ENCODE peak calls at places on chromosomes 2 and 18, in four cellular contexts. N is IMR-90, G is GM23248, K is HCT116. X is an unnamed sample.

GRCh38 chr2:230895536-230896345 is 29.3 kb downstream of the GPR55 start:
- DNase-seq in K (no peak), N (no peak), G (no peak), X (peak; percentile 74)

GRCh38 chr2:12036640-12036983 is 290.2 kb downstream of the LPIN1 start:
- DNase-seq in G (no peak), N (no peak), K (no peak), X (no peak)

GRCh38 chr18:59155140-59155539 is 15.5 kb downstream of the SEC11C start:
- DNase-seq in N (peak; percentile 95), K (no peak), G (peak; percentile 79), X (no peak)

GRCh38 chr2:234816056-234816455 is 135.8 kb upstream of the SH3BP4 start:
- DNase-seq in K (no peak), N (no peak), G (no peak), X (no peak)

GRCh38 chr2:109168080-109168479 is 39.1 kb downstream of the SH3RF3 start:
- DNase-seq in G (peak; percentile 13), K (no peak), N (peak; percentile 52), X (no peak)

GRCh38 chr2:86633094-86633740 is 9.6 kb upstream of the RNF103 start:
- DNase-seq in N (no peak), K (no peak), G (no peak), X (no peak)

GRCh38 chr2:119683717-119684443 is 4.9 kb downstream of the TMEM177 start:
- DNase-seq in K (no peak), G (no peak), N (peak; percentile 28), X (no peak)

GRCh38 chr2:12059616-12060441 is 313.4 kb downstream of the LPIN1 start:
- DNase-seq in K (no peak), N (peak; percentile 57), G (peak; percentile 26), X (no peak)

GRCh38 chr2:179443175-179443574 is 178.5 kb upstream of the SESTD1 start:
- DNase-seq in G (peak; percentile 36), K (no peak), N (no peak), X (no peak)

GRCh38 chr2:42928161-42928691 is 135.8 kb upstream of the HAAO start:
- DNase-seq in G (no peak), K (no peak), N (no peak), X (no peak)

GRCh38 chr2:135202751-135203150 is 150.7 kb downstream of the RAB3GAP1 start:
- DNase-seq in N (peak; percentile 64), G (no peak), K (no peak), X (no peak)

GRCh38 chr2:200454839-200455801 is 54.7 kb downstream of the KCTD18 start:
- DNase-seq in N (peak; percentile 71), G (peak; percentile 87), K (peak; percentile 28), X (no peak)

GRCh38 chr2:157327621-157328102 is 2.0 kb upstream of the ERMN start:
- DNase-seq in K (peak; percentile 65), N (peak; percentile 74), G (peak; percentile 79), X (peak; percentile 89)

GRCh38 chr2:208326016-208326415 is 60.0 kb downstream of the PIKFYVE start:
- DNase-seq in G (no peak), N (no peak), K (no peak), X (no peak)

GRCh38 chr2:171317492-171318125 is 116.2 kb downstream of the METTL8 start:
- DNase-seq in K (no peak), N (no peak), G (no peak), X (no peak)

GRCh38 chr2:181918188-181918587 is 26.7 kb downstream of the ITPRID2 start:
- DNase-seq in K (no peak), G (no peak), N (no peak), X (no peak)

GRCh38 chr2:7471185-7471584 is 554.0 kb downstream of the RNF144A start:
- DNase-seq in K (no peak), N (no peak), G (no peak), X (no peak)

GRCh38 chr2:236507393-236508085 is 62.1 kb upstream of the ACKR3 start:
- DNase-seq in G (peak; percentile 56), N (no peak), K (no peak), X (peak; percentile 93)

GRCh38 chr2:35410431-35411061 is 945.0 kb upstream of the CRIM1 start:
- DNase-seq in G (peak; percentile 63), K (no peak), N (peak; percentile 29), X (peak; percentile 78)

GRCh38 chr2:239932881-239933735 is 92.0 kb downstream of the NDUFA10 start:
- DNase-seq in N (no peak), K (no peak), G (no peak), X (no peak)

GRCh38 chr2:206230060-206230890 is 44.2 kb upstream of the ZDBF2 start:
- DNase-seq in G (peak; percentile 32), N (no peak), K (peak; percentile 12), X (peak; percentile 8)

GRCh38 chr2:212359425-212360067 is 179.1 kb downstream of the ERBB4 start:
- DNase-seq in N (no peak), K (no peak), G (no peak), X (peak; percentile 37)

GRCh38 chr2:118810766-118811165 is 36.7 kb downstream of the EN1 start:
- DNase-seq in G (no peak), K (no peak), N (no peak), X (no peak)

GRCh38 chr2:229780856-229781773 is 66.8 kb upstream of the DNER start:
- DNase-seq in K (peak; percentile 12), G (peak; percentile 56), N (peak; percentile 77), X (peak; percentile 39)

GRCh38 chr2:241780939-241781569 is 4.4 kb downstream of the GAL3ST2 start:
- DNase-seq in N (no peak), K (no peak), G (no peak), X (no peak)

GRCh38 chr18:74083071-74083954 is 64.3 kb downstream of the FBXO15 start:
- DNase-seq in K (no peak), G (no peak), N (no peak), X (no peak)

GRCh38 chr2:206113148-206113547 is 27.2 kb upstream of the INO80D start:
- DNase-seq in N (peak; percentile 45), G (peak; percentile 49), K (no peak), X (no peak)

GRCh38 chr2:27907547-27907946 is 17.0 kb downstream of the BABAM2 start:
- DNase-seq in G (no peak), N (peak; percentile 23), K (no peak), X (no peak)

GRCh38 chr18:79644006-79644665 is 35.5 kb upstream of the CTDP1 start:
- DNase-seq in K (peak; percentile 88), N (peak; percentile 47), G (peak; percentile 65), X (peak; percentile 79)

GRCh38 chr18:21443776-21444464 is 156.6 kb downstream of the ESCO1 start:
- DNase-seq in N (no peak), G (no peak), K (no peak), X (no peak)

GRCh38 chr18:21448301-21448700 is 152.2 kb downstream of the ESCO1 start:
- DNase-seq in G (peak; percentile 44), K (no peak), N (no peak), X (no peak)

GRCh38 chr18:21441670-21442069 is 158.8 kb downstream of the ESCO1 start:
- DNase-seq in N (no peak), K (no peak), G (no peak), X (no peak)

GRCh38 chr18:21449367-21450250 is 150.9 kb downstream of the ESCO1 start:
- DNase-seq in G (no peak), K (no peak), N (no peak), X (no peak)

GRCh38 chr18:21444465-21445023 is 156.0 kb downstream of the ESCO1 start:
- DNase-seq in N (peak; percentile 59), K (peak; percentile 64), G (peak; percentile 68), X (peak; percentile 73)
- H3K4me2 ChIP-seq in N (no peak overlapping the region), K (no peak overlapping the region), G (no peak overlapping the region), X (no peak overlapping the region)

GRCh38 chr2:238777369-238778067 is 70.4 kb upstream of the TWIST2 start:
- DNase-seq in G (no peak), N (no peak), K (no peak), X (no peak)
- H3K9me3 ChIP-seq in G (no peaks in the 10 kb centered on the region), N (no peaks in the 10 kb centered on the region), K (no peaks in the 10 kb centered on the region), X (no peaks in the 10 kb centered on the region)

GRCh38 chr2:15633971-15634346 is 42.3 kb downstream of the DDX1 start:
- DNase-seq in K (no peak), G (no peak), N (no peak), X (no peak)

GRCh38 chr2:15633043-15633970 is 41.6 kb downstream of the DDX1 start:
- DNase-seq in N (no peak), K (no peak), G (no peak), X (no peak)

GRCh38 chr2:15630958-15631719 is 39.5 kb downstream of the DDX1 start:
- DNase-seq in G (no peak), K (no peak), N (no peak), X (no peak)

GRCh38 chr2:15630121-15630957 is 38.7 kb downstream of the DDX1 start:
- DNase-seq in N (no peak), K (no peak), G (no peak), X (no peak)

DNA sequence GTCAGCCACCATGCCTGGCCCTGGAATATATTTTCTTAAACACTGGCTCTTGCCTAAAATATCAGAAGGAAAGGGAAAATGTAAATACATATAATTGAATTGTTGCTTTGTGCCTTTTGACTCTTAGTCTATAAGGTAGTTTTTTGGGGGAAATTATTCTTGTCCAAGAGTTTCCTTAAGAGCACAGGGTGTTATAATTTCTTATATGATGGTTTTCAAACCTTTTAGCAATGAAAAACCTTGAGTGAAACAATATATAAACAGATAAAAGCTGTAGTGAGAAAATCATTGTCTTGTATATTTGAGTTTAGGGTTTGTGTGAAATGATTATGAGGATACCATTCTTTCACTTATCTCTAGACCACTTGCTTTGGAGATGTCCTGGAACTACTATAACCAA is 40.2 kb downstream of the DDX1 start:
- DNase-seq in G (no peak), K (no peak), N (no peak), X (no peak)
- H3K36me3 ChIP-seq in G (peaks cover 65% of the 10 kb centered on the region), K (peaks cover 49% of the 10 kb centered on the region), N (peaks cover 30% of the 10 kb centered on the region), X (peaks cover 5% of the 10 kb centered on the region)

GRCh38 chr2:232597362-232598079 is 35.9 kb upstream of the EFHD1 start:
- DNase-seq in N (no peak), K (no peak), G (no peak), X (no peak)

GRCh38 chr2:232588680-232589585 is 38.4 kb downstream of the EIF4E2 start:
- DNase-seq in G (peak; percentile 92), N (peak; percentile 86), K (no peak), X (peak; percentile 57)

GRCh38 chr2:232588031-232588430 is 37.5 kb downstream of the EIF4E2 start:
- DNase-seq in K (no peak), G (no peak), N (no peak), X (no peak)

GRCh38 chr2:232593931-232594330 is 39.5 kb upstream of the EFHD1 start:
- DNase-seq in G (no peak), K (no peak), N (no peak), X (no peak)

GRCh38 chr2:232592687-232593407 is 40.6 kb upstream of the EFHD1 start:
- DNase-seq in G (peak; percentile 93), N (peak; percentile 82), K (peak; percentile 77), X (peak; percentile 73)
- H3K4me2 ChIP-seq in G (peak overlapping the region; percentile 55), N (no peak overlapping the region), K (peak overlapping the region; percentile 80), X (no peak overlapping the region)

GRCh38 chr2:62800618-62801017 is 95.1 kb downstream of the EHBP1 start:
- DNase-seq in N (no peak), K (no peak), G (no peak), X (no peak)

GRCh38 chr2:62806231-62806630 is 100.7 kb downstream of the EHBP1 start:
- DNase-seq in G (no peak), N (no peak), K (no peak), X (no peak)

GRCh38 chr2:62801110-62801509 is 95.6 kb downstream of the EHBP1 start:
- DNase-seq in N (no peak), G (no peak), K (no peak), X (no peak)

GRCh38 chr2:62801814-62802524 is 96.5 kb downstream of the EHBP1 start:
- DNase-seq in G (peak; percentile 53), K (no peak), N (peak; percentile 8), X (no peak)

GRCh38 chr2:62803961-62804360 is 98.4 kb downstream of the EHBP1 start:
- DNase-seq in G (no peak), K (no peak), N (no peak), X (no peak)
- H3K9me3 ChIP-seq in G (no peaks in the 10 kb centered on the region), K (no peaks in the 10 kb centered on the region), N (peaks cover 5% of the 10 kb centered on the region), X (no peaks in the 10 kb centered on the region)